ENCODE peak calls at places on chromosomes 6 and 20, in four cellular contexts. R is H1, D is endothelial cell of umbilical vein, M is GM12878. B is an unnamed sample.

GRCh38 chr6:68639826-68640505 is 4.9 kb downstream of the ADGRB3 start:
- DNase-seq in M (no peak), D (no peak), R (peak), B (no peak)

GRCh38 chr6:41672016-41672415 is 33.7 kb downstream of the MDFI start:
- DNase-seq in R (no peak), M (no peak), D (no peak), B (no peak)

GRCh38 chr20:51480507-51481270 is 61.8 kb downstream of the NFATC2 start:
- DNase-seq in D (no peak), M (peak), R (no peak), B (no peak)

GRCh38 chr6:156639023-156639728 is 138.0 kb upstream of the ARID1B start:
- DNase-seq in R (no peak), D (no peak), M (no peak), B (no peak)

GRCh38 chr6:162580619-162581018 is 146.9 kb downstream of the PRKN start:
- DNase-seq in D (no peak), M (no peak), R (no peak), B (no peak)

GRCh38 chr6:136415351-136416005 is 125.8 kb upstream of the BCLAF1 start:
- DNase-seq in D (no peak), M (no peak), R (no peak), B (peak)

GRCh38 chr6:1604347-1604990 is 5.2 kb upstream of the FOXC1 start:
- DNase-seq in D (peak), R (peak), M (no peak), B (no peak)

GRCh38 chr6:1104988-1105670 is 206.8 kb upstream of the FOXQ1 start:
- DNase-seq in D (no peak), R (no peak), M (no peak), B (no peak)

GRCh38 chr6:118719351-118720124 is 68.1 kb upstream of the CEP85L start:
- DNase-seq in D (no peak), R (no peak), M (no peak), B (no peak)

GRCh38 chr20:8790442-8791074 is 278.3 kb upstream of the PLCB4 start:
- DNase-seq in D (peak), R (no peak), M (no peak), B (peak)

GRCh38 chr20:17543531-17543961 is 12.4 kb upstream of the BFSP1 start:
- DNase-seq in M (no peak), D (no peak), R (no peak), B (no peak)

GRCh38 chr20:23123886-23124285 is 37.8 kb upstream of the CD93 start:
- DNase-seq in M (no peak), D (no peak), R (no peak), B (no peak)

GRCh38 chr20:57223648-57224489 is 42.6 kb downstream of the BMP7 start:
- DNase-seq in M (no peak), D (no peak), R (no peak), B (no peak)

GRCh38 chr20:11995750-11996567 is 78.3 kb downstream of the BTBD3 start:
- DNase-seq in D (no peak), R (no peak), M (no peak), B (no peak)

GRCh38 chr20:51760905-51761544 is 7.2 kb downstream of the ATP9A start:
- DNase-seq in R (no peak), M (no peak), D (peak), B (no peak)

GRCh38 chr20:14332796-14333345 is 4.5 kb downstream of the FLRT3 start:
- DNase-seq in R (no peak), M (no peak), D (no peak), B (no peak)

GRCh38 chr20:14334306-14334930 is 3.0 kb downstream of the FLRT3 start:
- DNase-seq in M (no peak), R (no peak), D (peak), B (no peak)

GRCh38 chr20:14331671-14332070 is 5.7 kb downstream of the FLRT3 start:
- DNase-seq in D (no peak), R (no peak), M (no peak), B (no peak)

GRCh38 chr20:14335122-14335521 is 2.3 kb downstream of the FLRT3 start:
- DNase-seq in D (no peak), R (no peak), M (no peak), B (no peak)

GRCh38 chr20:14333734-14334133 is 3.7 kb downstream of the FLRT3 start:
- DNase-seq in R (no peak), D (no peak), M (no peak), B (no peak)
- H3K9ac ChIP-seq in R (no peak), D (no peak), M (no peak), B (peak)

GRCh38 chr6:155246825-155247224 is 17.0 kb upstream of the CLDN20 start:
- DNase-seq in R (no peak), D (no peak), M (no peak), B (no peak)
- TF ChIP-seq POLR2AphosphoS5 in R (no peak), D (no peak), M (no peak), B (no peak)

GRCh38 chr6:82712826-82713225 is 349.2 kb downstream of the TPBG start:
- DNase-seq in D (no peak), M (no peak), R (no peak), B (no peak)

GRCh38 chr6:82711105-82711829 is 347.6 kb downstream of the TPBG start:
- DNase-seq in D (no peak), M (no peak), R (no peak), B (no peak)

GRCh38 chr6:82711992-82712788 is 348.6 kb downstream of the TPBG start:
- DNase-seq in M (no peak), R (no peak), D (no peak), B (no peak)
- H3K27ac ChIP-seq in M (no peak), R (no peak), D (no peak), B (peak)

GRCh38 chr20:63316502-63316921 is 23.5 kb downstream of the COL20A1 start:
- DNase-seq in R (no peak), M (no peak), D (no peak), B (no peak)

GRCh38 chr20:63314015-63314471 is 21.1 kb downstream of the COL20A1 start:
- DNase-seq in M (no peak), D (no peak), R (no peak), B (no peak)

GRCh38 chr20:63315982-63316491 is 23.1 kb downstream of the COL20A1 start:
- DNase-seq in D (no peak), R (no peak), M (no peak), B (no peak)

GRCh38 chr20:63314566-63315239 is 21.7 kb downstream of the COL20A1 start:
- DNase-seq in R (no peak), D (no peak), M (no peak), B (no peak)

DNA sequence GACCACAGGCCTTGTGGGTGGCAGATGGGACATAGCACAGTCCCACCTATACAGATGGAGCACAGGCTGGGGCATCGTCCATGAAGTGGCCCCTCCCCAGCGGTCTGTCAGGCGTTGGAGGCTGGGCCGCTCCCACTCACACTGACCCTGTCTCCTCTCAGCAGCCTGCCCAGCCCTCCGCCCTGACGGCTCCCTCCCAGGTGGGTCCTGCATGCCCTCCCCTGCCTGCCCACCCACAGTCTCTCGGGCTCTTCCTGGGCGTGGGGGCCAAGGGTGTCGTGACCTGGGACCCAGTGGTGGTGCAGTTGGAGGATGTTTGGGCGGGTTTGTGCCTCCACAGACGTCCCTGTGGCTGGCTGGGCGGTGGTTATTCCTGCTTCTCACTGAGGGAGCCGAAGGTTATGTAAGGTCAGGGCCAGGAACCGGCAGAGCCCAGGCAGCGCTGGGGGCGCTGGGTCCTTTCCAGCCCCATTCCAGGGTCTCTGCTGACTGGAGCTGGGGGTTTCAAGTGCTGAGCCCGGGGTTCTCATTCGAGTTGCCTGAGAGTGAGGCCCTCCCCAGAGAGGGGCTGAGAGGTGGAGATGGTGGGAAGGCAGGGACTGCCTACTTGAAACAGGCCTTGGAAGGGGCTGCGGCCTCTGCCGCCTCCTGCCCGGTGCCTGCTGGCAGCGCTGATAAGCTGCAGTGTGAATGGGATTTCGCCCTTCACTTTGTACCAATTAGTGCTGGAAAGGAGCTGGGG is 22.4 kb downstream of the COL20A1 start:
- DNase-seq in D (no peak), M (no peak), R (no peak), B (no peak)
- H3K9ac ChIP-seq in D (no peak), M (no peak), R (no peak), B (no peak)